ENCODE peak calls at places on chromosomes 1 and 21, in four cellular contexts. U, N, P and M are unnamed samples.
A peak's percentile ranks its signal among the peaks of the same experiment; 100 is the strongest.

GRCh38 chr1:82399093-82399492 is 598.4 kb downstream of the ADGRL2 start:
- DNase-seq in U (no peak), N (no peak), P (no peak), M (no peak)

GRCh38 chr1:176051902-176052518 is 155.1 kb downstream of the COP1 start:
- DNase-seq in U (no peak), N (no peak), P (no peak), M (peak; percentile 31)

GRCh38 chr1:183096889-183097288 is 73.7 kb downstream of the LAMC1 start:
- DNase-seq in U (no peak), N (no peak), P (no peak), M (peak; percentile 99)

GRCh38 chr1:214491468-214492120 is 59.8 kb downstream of the PTPN14 start:
- DNase-seq in U (no peak), N (no peak), P (no peak), M (no peak)

GRCh38 chr1:63593887-63594617 is 841 bp downstream of the PGM1 start:
- DNase-seq in U (peak; percentile 67), N (peak; percentile 35), P (peak; percentile 53), M (peak; percentile 74)

GRCh38 chr1:26322042-26322331 is 4.2 kb downstream of the CD52 start:
- DNase-seq in U (no peak), N (no peak), P (no peak), M (no peak)

GRCh38 chr1:12776801-12777557 is 3.4 kb downstream of the PRAMEF12 start:
- DNase-seq in U (no peak), N (no peak), P (no peak), M (no peak)

GRCh38 chr1:210321552-210321951 is 7.2 kb upstream of the HHAT start:
- DNase-seq in U (peak; percentile 91), N (no peak), P (no peak), M (no peak)

GRCh38 chr1:160494620-160495019 is 28.4 kb downstream of the SLAMF6 start:
- DNase-seq in U (peak; percentile 24), N (no peak), P (no peak), M (peak; percentile 5)

GRCh38 chr21:10272216-10272615 is 249.2 kb upstream of the TPTE start:
- DNase-seq in U (no peak), N (no peak), P (no peak), M (no peak)

GRCh38 chr1:50176563-50176885 is 67.8 kb downstream of the ELAVL4 start:
- DNase-seq in U (no peak), N (no peak), P (no peak), M (no peak)

GRCh38 chr1:244964112-244964971 is 100.0 kb upstream of the HNRNPU start:
- DNase-seq in U (no peak), N (peak; percentile 72), P (no peak), M (peak; percentile 85)

GRCh38 chr1:39268112-39268581 is 63.7 kb downstream of the MACF1 start:
- DNase-seq in U (peak; percentile 53), N (peak; percentile 94), P (no peak), M (peak; percentile 94)

GRCh38 chr1:116044071-116044470 is 67.1 kb upstream of the MAB21L3 start:
- DNase-seq in U (no peak), N (no peak), P (no peak), M (no peak)

GRCh38 chr1:53574621-53575020 is 115.4 kb downstream of the DMRTB1 start:
- DNase-seq in U (no peak), N (no peak), P (no peak), M (no peak)

GRCh38 chr1:154546264-154547043 is 12.0 kb downstream of the UBE2Q1 start:
- DNase-seq in U (peak; percentile 83), N (peak; percentile 43), P (peak; percentile 53), M (peak; percentile 59)

GRCh38 chr1:54986532-54986931 is 6.1 kb downstream of the TMEM61 start:
- DNase-seq in U (no peak), N (no peak), P (no peak), M (no peak)

GRCh38 chr1:234921266-234922062 is 207.2 kb downstream of the TOMM20 start:
- DNase-seq in U (peak; percentile 60), N (no peak), P (no peak), M (peak; percentile 84)

GRCh38 chr21:39386194-39386593 is 37.3 kb upstream of the HMGN1 start:
- DNase-seq in U (no peak), N (peak; percentile 30), P (no peak), M (peak; percentile 45)

GRCh38 chr21:38506606-38507331 is 8.5 kb upstream of the ERG start:
- DNase-seq in U (no peak), N (peak; percentile 48), P (no peak), M (peak; percentile 13)

GRCh38 chr1:228280961-228281591 is 73.2 kb downstream of the OBSCN start:
- DNase-seq in U (no peak), N (no peak), P (no peak), M (no peak)

GRCh38 chr1:204445860-204446412 is 34.3 kb upstream of the PPP1R15B start:
- DNase-seq in U (peak; percentile 72), N (no peak), P (peak; percentile 58), M (no peak)